ENCODE peak calls at places on chromosomes 12 and 14, in nine cellular contexts. W is right lobe of liver; A is tibial nerve; V is hepatocyte; S is SJSA1; C is esophagus squamous epithelium; M is Panc1; N is CD4-positive, alpha-beta T cell; K is IMR-90. L is an unnamed sample.

GRCh38 chr12:95574799-95575452 is 23.6 kb upstream of the USP44 start:
- DNase-seq in K (peak), N (no peak), W (no peak), A (no peak), S (peak), C (no peak), V (peak), M (peak), L (no peak)

GRCh38 chr14:64725360-64725815 is 21.2 kb downstream of the PLEKHG3 start:
- DNase-seq in V (no peak), W (peak), A (no peak), M (no peak), K (no peak), N (no peak), S (no peak), C (no peak), L (no peak)

GRCh38 chr12:132108211-132108832 is 35.8 kb downstream of the DDX51 start:
- DNase-seq in C (no peak), M (no peak), A (no peak), N (no peak), S (no peak), V (no peak), K (no peak), W (no peak), L (no peak)

GRCh38 chr12:102540856-102541385 is 60.6 kb upstream of the IGF1 start:
- DNase-seq in M (no peak), N (no peak), A (no peak), K (no peak), W (no peak), V (no peak), S (peak), C (no peak), L (no peak)

GRCh38 chr12:108630481-108631207 is 3.0 kb downstream of the SELPLG start:
- DNase-seq in C (no peak), M (no peak), A (no peak), S (peak), N (no peak), K (peak), V (no peak), W (no peak), L (peak)

GRCh38 chr12:80567391-80567790 is 123.4 kb downstream of the PTPRQ start:
- DNase-seq in S (no peak), K (peak), C (no peak), V (peak), W (no peak), A (no peak), M (no peak), N (no peak), L (no peak)

GRCh38 chr14:78491015-78491414 is 320.8 kb downstream of the NRXN3 start:
- DNase-seq in K (no peak), C (no peak), A (no peak), N (no peak), W (no peak), V (no peak), S (no peak), M (no peak), L (no peak)

GRCh38 chr12:13222076-13222475 is 25.6 kb downstream of the EMP1 start:
- DNase-seq in V (peak), A (no peak), W (no peak), N (no peak), M (no peak), C (no peak), K (no peak), S (no peak), L (no peak)

GRCh38 chr14:104550849-104551728 is 28.5 kb upstream of the C14orf180 start:
- DNase-seq in C (no peak), A (no peak), K (no peak), V (no peak), M (no peak), S (no peak), W (no peak), N (no peak), L (no peak)

GRCh38 chr12:119409043-119409442 is 74.5 kb downstream of the CCDC60 start:
- DNase-seq in W (no peak), K (no peak), N (no peak), A (no peak), V (no peak), C (no peak), S (no peak), M (no peak), L (no peak)

GRCh38 chr12:23781118-23781517 is 168.4 kb downstream of the SOX5 start:
- DNase-seq in W (no peak), K (no peak), V (no peak), S (no peak), N (no peak), A (no peak), C (no peak), M (no peak), L (no peak)

GRCh38 chr12:55073043-55074022 is 52.9 kb upstream of the OR9K2 start:
- DNase-seq in K (peak), W (peak), C (no peak), A (peak), M (peak), S (peak), N (peak), V (peak), L (no peak)

GRCh38 chr12:95804296-95804695 is 13.7 kb upstream of the NTN4 start:
- DNase-seq in A (no peak), M (no peak), K (no peak), S (no peak), V (peak), N (no peak), W (no peak), C (no peak), L (no peak)

GRCh38 chr12:94277426-94278000 is 129.1 kb downstream of the PLXNC1 start:
- DNase-seq in K (peak), N (no peak), A (peak), W (peak), V (no peak), C (no peak), S (no peak), M (no peak), L (no peak)

GRCh38 chr12:41250748-41251147 is 62.6 kb downstream of the PDZRN4 start:
- DNase-seq in S (peak), A (peak), M (no peak), K (no peak), C (no peak), W (no peak), V (no peak), N (no peak), L (peak)

GRCh38 chr14:86543531-86543930 is 1013.6 kb downstream of the FLRT2 start:
- DNase-seq in N (no peak), C (no peak), K (no peak), S (no peak), V (no peak), M (no peak), W (no peak), A (no peak), L (no peak)

GRCh38 chr12:46577063-46577776 is 204.6 kb upstream of the SLC38A2 start:
- DNase-seq in V (no peak), K (no peak), C (no peak), M (no peak), N (no peak), S (no peak), W (no peak), A (no peak), L (no peak)
- H3K27ac ChIP-seq in V (no peak), K (no peak), C (peak), M (no peak), N (no peak), S (no peak), W (no peak), A (no peak), L (peak)

GRCh38 chr12:42921741-42922511 is 332.4 kb upstream of the PRICKLE1 start:
- DNase-seq in W (no peak), K (peak), N (no peak), S (no peak), A (no peak), C (no peak), M (no peak), V (peak), L (peak)
- H3K27ac ChIP-seq in W (no peak), K (no peak), N (no peak), S (no peak), A (peak), C (no peak), M (peak), V (peak), L (peak)

GRCh38 chr12:11687538-11687937 is 38.1 kb downstream of the ETV6 start:
- DNase-seq in S (no peak), A (no peak), C (no peak), V (no peak), N (no peak), K (peak), W (no peak), M (no peak), L (no peak)
- H3K27ac ChIP-seq in S (no peak), A (no peak), C (no peak), V (peak), N (no peak), K (no peak), W (no peak), M (no peak), L (no peak)

DNA sequence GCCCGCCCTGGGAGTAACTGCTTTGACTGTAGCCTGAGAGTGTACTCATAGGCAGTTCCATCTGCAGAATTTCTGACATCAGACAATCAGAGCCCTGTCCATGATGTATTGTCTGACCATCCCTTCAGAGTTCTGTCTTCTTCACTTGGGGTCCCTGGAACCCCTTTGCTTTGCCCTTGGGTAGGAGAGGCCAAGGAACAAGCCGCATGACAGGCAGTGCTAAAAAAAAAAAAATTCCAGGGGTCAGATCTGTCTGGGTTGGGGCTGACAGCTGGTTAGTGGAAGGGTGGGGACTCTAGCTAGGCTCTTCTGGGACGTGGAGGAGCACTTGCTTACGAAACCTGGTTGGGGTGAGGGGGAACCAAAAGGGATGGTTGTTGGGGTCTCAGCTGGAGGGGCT is 131.8 kb downstream of the C12orf75 start:
- DNase-seq in W (no peak), M (no peak), N (no peak), A (no peak), C (no peak), V (no peak), K (no peak), S (no peak), L (no peak)
- H3K27ac ChIP-seq in W (no peak), M (no peak), N (no peak), A (no peak), C (no peak), V (no peak), K (no peak), S (no peak), L (no peak)

DNA sequence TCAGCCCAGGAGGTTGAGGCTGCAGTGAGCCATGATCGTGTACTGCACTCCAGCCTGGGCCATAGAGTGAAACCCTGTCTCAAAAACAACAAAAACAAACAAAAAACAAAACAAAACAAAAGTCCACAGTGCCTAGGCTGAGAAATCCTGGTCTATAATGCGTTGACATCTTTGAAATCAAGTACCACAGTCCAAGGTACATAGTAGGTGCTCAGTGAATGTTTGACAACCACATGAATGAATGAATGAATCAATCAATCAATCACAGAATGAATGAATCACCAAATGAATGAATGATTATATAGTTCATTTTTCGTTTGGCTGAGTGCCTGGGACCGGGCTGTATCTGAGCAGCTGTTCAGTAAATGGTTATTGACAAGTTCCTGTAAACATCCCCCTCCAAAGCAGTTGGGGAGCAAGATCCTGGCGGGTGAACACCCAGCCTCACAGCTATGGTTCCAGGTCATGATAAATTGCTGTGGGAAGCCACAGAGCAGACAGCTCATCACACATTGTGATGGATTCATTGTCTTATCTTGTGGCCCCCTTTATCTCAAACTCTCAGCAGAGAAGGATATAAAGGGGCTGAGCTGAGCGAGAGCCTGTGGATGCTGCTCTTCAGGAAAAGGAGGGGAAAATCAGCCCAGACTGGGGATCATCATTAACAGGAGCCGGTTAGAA is 30.4 kb upstream of the IFT81 start:
- DNase-seq in S (no peak), A (no peak), M (no peak), N (no peak), W (no peak), C (no peak), K (no peak), V (no peak), L (no peak)
- H3K27ac ChIP-seq in S (no peak), A (no peak), M (no peak), N (no peak), W (no peak), C (no peak), K (no peak), V (no peak), L (no peak)

GRCh38 chr12:105025890-105026289 is 39.8 kb downstream of the NOPCHAP1 start:
- DNase-seq in W (no peak), V (peak), M (no peak), K (peak), A (peak), N (no peak), S (no peak), C (no peak), L (no peak)
- H3K27ac ChIP-seq in W (peak), V (peak), M (no peak), K (no peak), A (peak), N (no peak), S (no peak), C (no peak), L (no peak)

GRCh38 chr14:68520637-68521556 is 272.0 kb downstream of the ZFP36L1 start:
- DNase-seq in K (no peak), S (peak), A (no peak), V (peak), C (no peak), W (peak), N (no peak), M (no peak), L (peak)

GRCh38 chr14:68521557-68521901 is 271.3 kb downstream of the ZFP36L1 start:
- DNase-seq in V (no peak), M (no peak), K (no peak), S (no peak), C (no peak), A (no peak), W (no peak), N (no peak), L (no peak)

GRCh38 chr14:68523326-68523610 is 269.6 kb downstream of the ZFP36L1 start:
- DNase-seq in S (no peak), V (no peak), A (no peak), C (no peak), W (no peak), M (no peak), N (no peak), K (no peak), L (no peak)

GRCh38 chr14:68522510-68523325 is 270.1 kb downstream of the ZFP36L1 start:
- DNase-seq in A (no peak), N (no peak), K (no peak), W (no peak), V (no peak), M (no peak), C (no peak), S (no peak), L (no peak)

DNA sequence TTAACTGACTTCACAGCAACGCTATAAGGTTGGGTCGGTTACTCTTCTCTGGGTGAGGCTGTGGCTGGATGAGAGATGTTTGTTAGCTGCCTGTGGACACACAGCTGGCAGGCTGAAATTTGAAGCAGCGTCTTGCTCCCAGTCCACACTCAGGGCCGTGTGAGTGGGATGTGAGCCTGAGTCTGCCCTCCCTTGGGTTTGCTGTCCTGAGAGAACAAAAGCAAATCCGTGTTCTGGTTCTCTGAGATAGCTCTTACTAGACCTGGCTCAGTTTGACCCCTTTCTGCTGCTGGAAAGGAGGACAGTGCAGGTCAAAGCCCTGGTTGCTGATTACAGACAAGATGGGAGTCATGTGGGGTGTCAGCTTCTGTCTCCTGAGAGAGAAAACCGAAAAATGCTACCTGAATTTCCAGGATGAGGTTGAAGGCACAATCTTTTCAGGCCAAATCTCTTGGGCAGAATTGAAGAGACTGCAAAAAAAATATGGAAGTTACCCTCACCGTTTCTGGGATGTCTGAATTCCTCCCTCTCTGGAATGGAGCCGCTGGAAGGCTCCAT is 270.8 kb downstream of the ZFP36L1 start:
- DNase-seq in W (no peak), M (no peak), S (no peak), V (no peak), K (no peak), N (no peak), C (no peak), A (no peak), L (no peak)
- H3K27ac ChIP-seq in W (peak), M (no peak), S (no peak), V (peak), K (no peak), N (no peak), C (peak), A (peak), L (peak)

L was measured in epithelial cell of prostate.